ENCODE peak calls at places on chromosomes 4 and X, in seven cellular contexts. F, E, N, A, Y, K and G are unnamed samples.

GRCh38 chr4:147731611-147732515 is at the start of gene ARHGAP10:
- DNase-seq in F (peak), E (peak), N (peak), A (peak), Y (peak), K (peak), G (peak)

GRCh38 chrX:1249101-1249887 is 19.3 kb upstream of the CSF2RA start:
- DNase-seq in F (peak), E (no peak), N (no peak), A (peak), Y (no peak), K (peak), G (no peak)

GRCh38 chr4:79964715-79965345 is 108.2 kb downstream of the ANTXR2 start:
- DNase-seq in F (no peak), E (no peak), N (no peak), A (no peak), Y (no peak), K (no peak), G (no peak)

GRCh38 chrX:122579521-122579920 is 604.6 kb upstream of the GRIA3 start:
- DNase-seq in F (peak), E (peak), N (no peak), A (no peak), Y (no peak), K (no peak), G (no peak)

GRCh38 chrX:34900691-34901090 is 41.9 kb upstream of the FAM47B start:
- DNase-seq in F (peak), E (no peak), N (no peak), A (no peak), Y (no peak), K (no peak), G (no peak)

GRCh38 chr4:107253090-107253489 is 217.0 kb upstream of the DKK2 start:
- DNase-seq in F (no peak), E (no peak), N (no peak), A (no peak), Y (no peak), K (no peak), G (no peak)

GRCh38 chr4:144465546-144465945 is 180.4 kb upstream of the HHIP start:
- DNase-seq in F (no peak), E (no peak), N (no peak), A (no peak), Y (no peak), K (no peak), G (no peak)

GRCh38 chr4:180810581-180810980 is 1432.6 kb upstream of the TENM3 start:
- DNase-seq in F (no peak), E (no peak), N (no peak), A (no peak), Y (no peak), K (no peak), G (no peak)

GRCh38 chrX:44971674-44972073 is 98.7 kb downstream of the KDM6A start:
- DNase-seq in F (no peak), E (no peak), N (no peak), A (no peak), Y (no peak), K (no peak), G (no peak)

GRCh38 chr4:142656178-142656577 is 189.9 kb downstream of the INPP4B start:
- DNase-seq in F (peak), E (peak), N (no peak), A (no peak), Y (no peak), K (no peak), G (no peak)

GRCh38 chr4:156999175-156999517 is 27.5 kb upstream of the PDGFC start:
- DNase-seq in F (peak), E (peak), N (no peak), A (no peak), Y (peak), K (no peak), G (no peak)

GRCh38 chr4:183337349-183337748 is 15.1 kb upstream of the CLDN24 start:
- DNase-seq in F (peak), E (no peak), N (no peak), A (no peak), Y (no peak), K (no peak), G (no peak)

GRCh38 chr4:15778191-15778741 is at the start of gene CD38:
- DNase-seq in F (peak), E (no peak), N (peak), A (peak), Y (no peak), K (no peak), G (no peak)

GRCh38 chr4:83261307-83261706 is 23.3 kb downstream of the COQ2 start:
- DNase-seq in F (no peak), E (no peak), N (no peak), A (no peak), Y (no peak), K (no peak), G (no peak)

GRCh38 chr4:1491630-1492457 is 85.6 kb upstream of the NKX1-1 start:
- DNase-seq in F (no peak), E (no peak), N (no peak), A (no peak), Y (no peak), K (no peak), G (no peak)

GRCh38 chr4:174320501-174321199 is 36.9 kb downstream of the CEP44 start:
- DNase-seq in F (peak), E (no peak), N (no peak), A (no peak), Y (no peak), K (no peak), G (no peak)

GRCh38 chr4:185744946-185745345 is 67.0 kb downstream of the SORBS2 start:
- DNase-seq in F (no peak), E (no peak), N (no peak), A (no peak), Y (no peak), K (no peak), G (no peak)

GRCh38 chr4:8098506-8098905 is 60.1 kb downstream of the ABLIM2 start:
- DNase-seq in F (no peak), E (no peak), N (no peak), A (no peak), Y (no peak), K (no peak), G (no peak)

GRCh38 chr4:45701616-45702015 is 422.2 kb downstream of the GABRG1 start:
- DNase-seq in F (no peak), E (no peak), N (no peak), A (no peak), Y (no peak), K (peak), G (peak)

GRCh38 chr4:797066-797465 is 28.9 kb downstream of the CPLX1 start:
- DNase-seq in F (no peak), E (no peak), N (no peak), A (no peak), Y (peak), K (peak), G (peak)

GRCh38 chr4:164700471-164700870 is 53.5 kb upstream of the SMIM31 start:
- DNase-seq in F (no peak), E (no peak), N (no peak), A (no peak), Y (peak), K (peak), G (no peak)

GRCh38 chr4:124275-125081 is at the start of gene ZNF718:
- DNase-seq in F (peak), E (peak), N (peak), A (peak), Y (peak), K (peak), G (peak)

GRCh38 chr4:76002176-76002575 is 5.1 kb downstream of the CXCL9 start:
- DNase-seq in F (peak), E (peak), N (no peak), A (no peak), Y (no peak), K (no peak), G (no peak)

GRCh38 chr4:53049528-53049927 is 187.4 kb downstream of the RASL11B start:
- DNase-seq in F (no peak), E (no peak), N (no peak), A (no peak), Y (no peak), K (no peak), G (no peak)

GRCh38 chrX:34147345-34147744 is 15.2 kb upstream of the FAM47A start:
- DNase-seq in F (no peak), E (no peak), N (no peak), A (no peak), Y (no peak), K (no peak), G (no peak)

GRCh38 chrX:55767100-55767499 is 49.6 kb downstream of the RRAGB start:
- DNase-seq in F (peak), E (peak), N (no peak), A (no peak), Y (no peak), K (no peak), G (no peak)

GRCh38 chr4:138727704-138728103 is 287.9 kb upstream of the NOCT start:
- DNase-seq in F (no peak), E (no peak), N (no peak), A (no peak), Y (peak), K (no peak), G (no peak)

GRCh38 chr4:82431026-82431745 is 796 bp downstream of the ENOPH1 start:
- DNase-seq in F (peak), E (peak), N (peak), A (no peak), Y (peak), K (no peak), G (peak)

GRCh38 chr4:7987148-7987989 is 47.7 kb upstream of the AFAP1 start:
- DNase-seq in F (peak), E (peak), N (peak), A (peak), Y (peak), K (peak), G (peak)